ENCODE peak calls at places on chromosomes 16 and 17, in seven cellular contexts. G, Y, H, P, V, E and W are unnamed samples. For H3K4me1, the result is how much of the 10 kb centered on the place peaks cover.

GRCh38 chr17:4163951-4164350 is 21.0 kb downstream of the CYB5D2 start:
- DNase-seq in G (peak), Y (no peak), H (no peak), P (no peak), V (no peak), E (no peak), W (no peak)

GRCh38 chr16:21184834-21185233 is 26.4 kb downstream of the LDAF1 start:
- DNase-seq in G (no peak), Y (no peak), H (no peak), P (no peak), V (no peak), E (no peak), W (no peak)

GRCh38 chr16:56950881-56951771 is 10.6 kb upstream of the CETP start:
- DNase-seq in G (peak), Y (peak), H (peak), P (peak), V (no peak), E (no peak), W (no peak)

GRCh38 chr17:44601574-44602372 is 44.5 kb downstream of the FZD2 start:
- DNase-seq in G (no peak), Y (no peak), H (no peak), P (no peak), V (no peak), E (no peak), W (no peak)

GRCh38 chr17:19386974-19387920 is at the start of gene MFAP4:
- DNase-seq in G (no peak), Y (peak), H (no peak), P (peak), V (no peak), E (no peak), W (no peak)

GRCh38 chr16:66549284-66550131 is at the start of gene TK2:
- DNase-seq in G (no peak), Y (peak), H (peak), P (peak), V (no peak), E (no peak), W (no peak)

GRCh38 chr16:17106243-17106791 is 364.4 kb downstream of the XYLT1 start:
- DNase-seq in G (no peak), Y (peak), H (no peak), P (no peak), V (no peak), E (peak), W (no peak)

GRCh38 chr17:57918017-57918895 is 37.0 kb downstream of the CUEDC1 start:
- DNase-seq in G (no peak), Y (no peak), H (no peak), P (no peak), V (no peak), E (no peak), W (no peak)

GRCh38 chr16:5328546-5328945 is 231.0 kb upstream of the EEF2KMT start:
- DNase-seq in G (no peak), Y (no peak), H (no peak), P (peak), V (no peak), E (no peak), W (no peak)

GRCh38 chr17:74961657-74962360 is 10.8 kb downstream of the HID1 start:
- DNase-seq in G (peak), Y (peak), H (peak), P (peak), V (peak), E (no peak), W (no peak)

DNA sequence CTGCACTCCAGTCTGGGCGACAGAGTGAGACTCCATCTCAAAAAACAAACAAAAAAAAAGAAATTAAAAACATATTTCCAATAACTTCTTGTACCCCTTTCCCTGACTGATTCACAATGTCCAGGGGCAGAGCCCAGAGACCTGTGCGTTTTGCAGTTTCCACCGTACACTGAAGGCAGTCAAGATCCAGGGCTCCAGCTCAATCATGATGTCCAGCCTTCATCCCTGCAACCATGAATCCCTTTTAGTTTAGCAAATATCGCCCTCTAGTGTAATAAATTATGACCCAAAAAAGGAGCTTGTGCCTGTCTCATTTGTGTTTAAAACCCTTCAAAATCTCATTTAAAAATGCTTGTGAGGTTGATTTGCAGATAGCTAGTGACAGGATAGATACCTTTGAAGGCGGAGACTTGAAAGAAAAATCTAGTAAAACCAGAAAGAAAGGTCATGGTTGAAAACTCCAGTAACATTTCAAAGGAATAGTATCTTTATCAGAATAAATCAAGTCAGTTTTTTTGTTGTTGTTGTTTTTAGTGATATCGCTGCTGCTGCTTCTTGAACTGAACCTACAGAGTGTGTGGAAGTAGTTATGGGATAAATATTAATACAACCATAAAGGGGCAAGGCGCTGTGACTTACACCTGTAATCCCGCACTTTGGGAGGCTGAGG is 3.7 kb upstream of the ERN1 start:
- DNase-seq in G (peak), Y (peak), H (peak), P (peak), V (peak), E (no peak), W (peak)
- TF ChIP-seq REST in G (no peak), Y (no peak), H (no peak), P (no peak), V (no peak), E (no peak), W (no peak)

GRCh38 chr17:34409352-34409751 is 46.3 kb upstream of the CCL1 start:
- DNase-seq in G (no peak), Y (no peak), H (no peak), P (no peak), V (no peak), E (no peak), W (no peak)
- H3K4me1 ChIP-seq in G (under half), Y (under half), H (under half), P (under half), V (under half), E (under half), W (under half)

DNA sequence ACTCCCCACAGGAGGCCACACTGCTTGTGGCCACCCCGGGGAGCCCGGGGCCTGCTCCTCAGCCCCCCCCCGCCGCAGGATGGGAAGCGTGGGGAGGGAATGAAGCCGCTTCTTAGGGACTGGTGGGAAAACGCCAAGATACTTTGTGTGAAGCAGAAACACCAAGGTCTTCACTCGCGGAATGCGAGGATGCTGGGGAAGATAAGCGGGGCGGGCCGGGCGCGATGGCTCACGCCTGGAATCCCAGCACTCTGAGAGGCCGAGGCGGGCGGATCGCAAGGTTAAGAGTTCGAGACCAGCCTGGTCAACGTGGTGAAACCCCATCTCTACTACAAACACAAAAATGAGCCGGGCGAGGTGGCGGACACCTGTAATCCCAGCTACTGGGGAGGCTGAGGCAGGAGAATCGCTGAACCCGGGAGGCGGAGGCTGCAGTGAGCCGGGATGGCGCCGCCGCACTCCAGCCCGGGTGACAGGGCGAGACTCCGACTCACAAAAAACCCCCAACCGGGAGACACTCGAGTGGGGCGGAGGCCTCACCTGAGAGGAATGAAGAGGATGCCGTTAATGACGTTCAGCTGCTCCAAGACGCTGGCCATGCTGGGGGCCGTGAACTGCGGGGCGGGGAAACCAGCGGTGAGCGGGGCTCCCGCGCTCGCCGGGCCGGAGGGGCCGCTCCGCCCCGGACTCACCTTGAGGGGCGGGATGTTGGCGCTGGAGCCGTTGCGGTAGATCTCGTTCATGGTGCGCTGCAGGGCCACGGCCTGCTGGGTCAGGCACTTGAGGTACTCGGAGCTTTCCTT is 20.3 kb downstream of the CLUH start:
- DNase-seq in G (no peak), Y (no peak), H (no peak), P (no peak), V (no peak), E (no peak), W (no peak)
- TF ChIP-seq REST in G (no peak), Y (no peak), H (no peak), P (no peak), V (no peak), E (no peak), W (no peak)

GRCh38 chr17:78347453-78347852 is 12.4 kb downstream of the SOCS3 start:
- DNase-seq in G (no peak), Y (no peak), H (no peak), P (no peak), V (no peak), E (no peak), W (no peak)

GRCh38 chr17:78345172-78345571 is 14.7 kb downstream of the SOCS3 start:
- DNase-seq in G (no peak), Y (no peak), H (no peak), P (no peak), V (no peak), E (no peak), W (no peak)

GRCh38 chr17:78348055-78348745 is 11.7 kb downstream of the SOCS3 start:
- DNase-seq in G (no peak), Y (no peak), H (no peak), P (no peak), V (no peak), E (no peak), W (no peak)

GRCh38 chr17:78345791-78346494 is 13.9 kb downstream of the SOCS3 start:
- DNase-seq in G (no peak), Y (no peak), H (no peak), P (no peak), V (no peak), E (no peak), W (no peak)

DNA sequence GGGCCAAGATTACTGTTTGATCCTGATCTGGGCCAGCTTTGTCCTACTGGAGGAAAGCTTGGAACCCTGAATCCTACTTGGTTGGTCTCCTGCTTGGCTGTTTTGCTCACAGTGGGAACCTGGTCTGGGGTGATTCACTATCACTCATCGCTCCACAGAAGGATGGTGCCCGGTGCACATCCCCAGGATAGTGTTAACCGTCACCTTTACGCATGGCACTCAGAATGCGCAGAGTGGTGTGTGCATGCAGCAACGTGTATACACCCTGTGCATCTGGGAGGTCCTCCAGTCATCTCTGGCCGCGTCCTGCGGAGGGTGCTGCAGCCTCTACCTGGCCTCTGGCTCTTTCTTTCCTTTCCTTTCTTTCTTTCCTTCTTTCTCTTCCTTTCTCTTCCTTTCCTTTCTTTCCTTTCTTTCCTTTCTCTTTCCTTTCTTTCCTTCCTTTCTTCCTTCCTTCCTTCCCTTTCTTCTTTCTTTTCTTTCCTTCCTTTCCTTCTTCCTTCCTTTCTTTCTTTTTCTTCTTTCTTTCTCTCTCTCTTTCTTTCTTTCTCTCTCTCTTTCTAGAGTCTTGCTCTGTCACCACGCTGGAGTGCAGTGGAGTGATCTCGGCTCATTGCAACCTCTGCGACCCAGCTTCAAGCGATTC is 13.1 kb downstream of the SOCS3 start:
- DNase-seq in G (no peak), Y (peak), H (no peak), P (no peak), V (no peak), E (no peak), W (no peak)
- H3K4me1 ChIP-seq in G (half or more), Y (under half), H (under half), P (under half), V (half or more), E (under half), W (half or more)

GRCh38 chr17:73071387-73071999 is 21.0 kb downstream of the SLC39A11 start:
- DNase-seq in G (no peak), Y (no peak), H (peak), P (no peak), V (no peak), E (no peak), W (no peak)
- TF ChIP-seq REST in G (no peak), Y (no peak), H (no peak), P (no peak), V (no peak), E (no peak), W (no peak)

GRCh38 chr17:33330877-33331276 is 37.8 kb upstream of the ASIC2 start:
- DNase-seq in G (peak), Y (no peak), H (no peak), P (no peak), V (no peak), E (no peak), W (no peak)
- H3K4me1 ChIP-seq in G (under half), Y (under half), H (under half), P (under half), V (under half), E (under half), W (under half)

DNA sequence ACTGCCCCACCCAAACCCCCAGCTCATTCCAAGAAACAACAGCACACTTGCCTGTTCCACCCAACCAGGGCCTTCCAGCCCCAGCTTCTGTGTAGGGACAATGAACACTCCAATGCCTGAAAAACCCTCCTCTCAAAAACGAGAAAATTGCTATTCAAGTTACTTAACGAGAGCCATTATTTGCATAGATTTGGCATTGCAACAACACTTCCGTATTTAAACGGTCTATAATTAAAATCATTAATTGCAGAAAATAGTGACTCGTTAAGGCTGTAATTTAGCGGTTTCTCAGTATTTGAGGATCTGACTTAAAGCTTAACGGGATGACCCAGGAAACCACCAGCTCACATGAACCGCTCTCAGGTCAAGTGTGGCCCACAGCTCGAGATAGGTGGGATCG is 147.1 kb downstream of the C16orf78 start:
- DNase-seq in G (no peak), Y (no peak), H (no peak), P (no peak), V (no peak), E (no peak), W (no peak)
- TF ChIP-seq REST in G (no peak), Y (no peak), H (no peak), P (no peak), V (no peak), E (no peak), W (no peak)

GRCh38 chr17:50062323-50063243 is 6.7 kb downstream of the ITGA3 start:
- DNase-seq in G (peak), Y (no peak), H (no peak), P (peak), V (peak), E (no peak), W (no peak)
- H3K4me1 ChIP-seq in G (half or more), Y (under half), H (under half), P (half or more), V (half or more), E (under half), W (half or more)

GRCh38 chr16:68257251-68257905 is 6.9 kb upstream of the SLC7A6 start:
- DNase-seq in G (no peak), Y (no peak), H (no peak), P (no peak), V (no peak), E (no peak), W (no peak)
- TF ChIP-seq REST in G (no peak), Y (no peak), H (no peak), P (no peak), V (no peak), E (no peak), W (no peak)

DNA sequence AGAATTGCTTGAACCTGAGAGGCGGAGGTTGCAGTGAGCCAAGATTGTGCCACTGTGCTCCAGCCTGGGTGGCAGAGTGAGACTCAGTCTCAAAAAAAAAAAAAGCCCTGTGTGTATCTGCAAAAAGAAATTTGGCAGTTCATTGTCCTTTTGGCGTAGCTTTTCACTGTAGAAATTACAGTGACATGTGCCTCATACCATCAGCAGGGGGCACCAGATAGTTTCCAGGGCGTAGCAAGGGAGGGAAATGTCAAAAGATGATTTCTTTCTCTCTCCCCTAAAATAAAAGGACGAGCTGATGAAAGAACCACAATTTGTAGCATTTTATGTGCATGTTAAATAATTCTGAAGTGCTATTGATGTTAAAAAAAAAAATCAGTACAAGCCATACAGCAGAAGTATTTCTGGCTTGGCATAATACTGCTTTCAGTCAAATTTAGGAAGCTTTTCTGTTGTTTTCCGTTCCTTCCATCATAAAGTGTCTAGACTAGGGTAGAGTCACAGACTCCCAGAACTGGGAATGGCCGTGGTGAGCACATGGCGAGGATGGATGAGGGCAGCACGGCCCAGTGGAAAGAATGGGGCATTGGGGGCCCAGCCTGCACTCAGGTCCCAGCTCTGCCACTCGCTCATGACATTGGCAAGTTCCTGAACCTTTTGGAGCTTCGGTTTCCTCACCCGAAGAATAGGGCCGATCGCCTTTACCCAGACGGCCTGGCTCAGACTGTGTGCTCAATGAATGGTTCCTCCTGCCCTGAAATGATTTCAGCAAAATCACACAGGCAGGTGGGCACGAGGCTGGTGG is 59.8 kb upstream of the RPH3AL start:
- DNase-seq in G (peak), Y (peak), H (peak), P (peak), V (peak), E (no peak), W (peak)
- H3K4me1 ChIP-seq in G (under half), Y (under half), H (under half), P (under half), V (under half), E (under half), W (under half)